ENCODE peak calls at places on chromosomes 4 and X, in ten cellular contexts. L is endothelial cell of umbilical vein; O is spleen; I is sigmoid colon; Q is retinal pigment epithelial cell; M is heart left ventricle; V is hepatocyte; Z is pancreas; K is CD4-positive, alpha-beta T cell; W is choroid plexus epithelial cell. U is an unnamed sample.

GRCh38 chr4:55926610-55927009 is 22.1 kb upstream of the CEP135 start:
- DNase-seq in W (no peak), K (no peak), Z (no peak), O (no peak), Q (no peak), I (no peak), L (no peak), M (no peak), V (no peak), U (no peak)

GRCh38 chr4:27692098-27692679 is 831.5 kb downstream of the STIM2 start:
- DNase-seq in I (no peak), V (peak), Q (no peak), M (no peak), L (peak), O (peak), K (no peak), W (peak), Z (peak), U (no peak)

GRCh38 chrX:9786839-9787635 is 808 bp downstream of the SHROOM2 start:
- DNase-seq in L (peak), K (no peak), M (no peak), I (no peak), W (no peak), Q (no peak), Z (peak), V (peak), O (peak), U (no peak)

GRCh38 chr4:141350122-141350904 is 129.6 kb downstream of the ZNF330 start:
- DNase-seq in M (no peak), O (no peak), L (peak), W (peak), Z (peak), Q (peak), V (peak), I (peak), K (no peak), U (no peak)

GRCh38 chr4:1974836-1975235 is 33.9 kb downstream of the NELFA start:
- DNase-seq in W (no peak), V (no peak), O (peak), Q (no peak), I (peak), Z (no peak), K (no peak), L (no peak), M (no peak), U (no peak)

GRCh38 chrX:29852767-29853166 is 362.6 kb upstream of the MAGEB2 start:
- DNase-seq in L (no peak), K (no peak), Q (no peak), O (no peak), Z (no peak), M (no peak), V (no peak), W (peak), I (no peak), U (no peak)

GRCh38 chr4:76673361-76673760 is 224.6 kb downstream of the SOWAHB start:
- DNase-seq in W (peak), Q (no peak), L (no peak), O (no peak), M (no peak), K (no peak), V (no peak), Z (no peak), I (no peak), U (no peak)

GRCh38 chr4:151408630-151409469 is at the start of gene FHIP1A:
- DNase-seq in O (peak), V (peak), L (peak), I (peak), Q (peak), Z (peak), W (peak), M (peak), K (peak), U (peak)

GRCh38 chr4:6106156-6106555 is 87.9 kb upstream of the C4orf50 start:
- DNase-seq in M (no peak), K (no peak), O (no peak), V (no peak), I (peak), W (no peak), L (no peak), Z (no peak), Q (no peak), U (no peak)

GRCh38 chr4:165972747-165973146 is 99.7 kb downstream of the TLL1 start:
- DNase-seq in M (no peak), O (no peak), Z (no peak), I (no peak), K (no peak), V (no peak), L (no peak), W (no peak), Q (peak), U (no peak)

GRCh38 chr4:37517326-37517725 is 168.8 kb downstream of the RELL1 start:
- DNase-seq in Z (no peak), Q (no peak), O (no peak), L (no peak), I (no peak), V (no peak), K (no peak), W (no peak), M (no peak), U (no peak)

GRCh38 chr4:54169176-54169575 is 59.9 kb upstream of the PDGFRA start:
- DNase-seq in K (no peak), O (no peak), V (no peak), Q (no peak), L (no peak), W (peak), Z (no peak), I (no peak), M (no peak), U (no peak)

GRCh38 chr4:1463088-1463926 is 57.1 kb upstream of the NKX1-1 start:
- DNase-seq in L (no peak), V (peak), K (no peak), W (peak), M (no peak), O (peak), Q (no peak), Z (no peak), I (no peak), U (peak)

GRCh38 chrX:27918799-27919198 is 62.5 kb downstream of the DCAF8L1 start:
- DNase-seq in K (no peak), Z (peak), L (peak), V (peak), W (peak), O (no peak), Q (no peak), I (no peak), M (no peak), U (peak)

GRCh38 chr4:26061248-26061986 is 147.4 kb downstream of the SMIM20 start:
- DNase-seq in O (no peak), W (peak), I (no peak), Z (no peak), K (no peak), Q (no peak), V (peak), L (no peak), M (no peak), U (no peak)

GRCh38 chr4:40321671-40322131 is 13.4 kb upstream of the CHRNA9 start:
- DNase-seq in K (no peak), M (no peak), Q (no peak), V (no peak), L (peak), Z (no peak), O (no peak), I (no peak), W (peak), U (no peak)

GRCh38 chrX:9312922-9313867 is 151.7 kb upstream of the TBL1X start:
- DNase-seq in M (peak), W (no peak), Q (no peak), K (peak), Z (peak), I (no peak), L (peak), O (peak), V (peak), U (peak)

GRCh38 chr4:10587697-10588096 is 96.9 kb downstream of the CLNK start:
- DNase-seq in I (no peak), Z (no peak), V (no peak), K (peak), Q (no peak), L (no peak), O (peak), W (peak), M (no peak), U (no peak)

GRCh38 chrX:108734426-108734825 is 1.9 kb downstream of the IRS4 start:
- DNase-seq in V (no peak), L (no peak), W (no peak), M (no peak), O (peak), K (no peak), Q (no peak), Z (no peak), I (no peak), U (no peak)

GRCh38 chr4:173958445-173958844 is 325.0 kb downstream of the FBXO8 start:
- DNase-seq in L (no peak), M (no peak), Q (peak), K (no peak), I (no peak), O (no peak), W (peak), V (no peak), Z (no peak), U (no peak)

GRCh38 chr4:182478475-182478874 is 235.3 kb downstream of the TENM3 start:
- DNase-seq in O (no peak), W (peak), L (peak), M (no peak), I (no peak), V (peak), K (no peak), Q (peak), Z (no peak), U (no peak)

GRCh38 chrX:50448565-50448964 is 22.1 kb downstream of the DGKK start:
- DNase-seq in O (no peak), I (no peak), Z (no peak), Q (no peak), L (no peak), K (no peak), V (peak), W (no peak), M (no peak), U (no peak)

GRCh38 chrX:102654696-102655095 is 3.4 kb downstream of the GPRASP1 start:
- DNase-seq in O (no peak), K (no peak), W (no peak), M (no peak), Z (no peak), I (no peak), L (no peak), V (no peak), Q (no peak), U (no peak)

GRCh38 chr4:152356428-152357034 is 179.4 kb downstream of the FBXW7 start:
- DNase-seq in Z (no peak), Q (no peak), W (peak), L (no peak), K (no peak), I (no peak), V (no peak), O (no peak), M (no peak), U (no peak)

GRCh38 chr4:169460081-169460480 is 152.3 kb downstream of the NEK1 start:
- DNase-seq in I (no peak), M (no peak), Q (no peak), K (no peak), V (no peak), O (no peak), W (no peak), Z (no peak), L (no peak), U (no peak)

GRCh38 chr4:48141048-48141447 is 7.0 kb upstream of the TXK start:
- DNase-seq in W (peak), I (no peak), V (peak), O (no peak), M (no peak), L (peak), K (no peak), Q (no peak), Z (no peak), U (no peak)

GRCh38 chrX:72018277-72019112 is 107.8 kb downstream of the NHSL2 start:
- DNase-seq in K (peak), V (peak), L (peak), O (peak), Z (peak), Q (peak), M (peak), W (peak), I (peak), U (peak)

GRCh38 chr4:188262464-188262863 is 123.2 kb downstream of the TRIML1 start:
- DNase-seq in O (no peak), K (no peak), M (no peak), I (no peak), L (no peak), Q (no peak), W (peak), Z (no peak), V (no peak), U (no peak)

GRCh38 chr4:98838977-98839618 is 89.8 kb downstream of the EIF4E start:
- DNase-seq in M (peak), K (no peak), W (peak), L (peak), Z (no peak), I (no peak), O (no peak), Q (peak), V (peak), U (no peak)

GRCh38 chrX:145041486-145041885 is 205.8 kb upstream of the SPANXN1 start:
- DNase-seq in Q (no peak), K (no peak), O (no peak), W (no peak), V (no peak), L (no peak), Z (no peak), I (no peak), M (no peak), U (no peak)

GRCh38 chr4:167581449-167581965 is 347.2 kb upstream of the SPOCK3 start:
- DNase-seq in Q (no peak), Z (no peak), V (no peak), I (no peak), L (no peak), M (no peak), K (no peak), W (no peak), O (peak), U (no peak)

GRCh38 chr4:25770844-25771243 is 91.9 kb downstream of the SEL1L3 start:
- DNase-seq in O (no peak), V (no peak), I (no peak), W (no peak), Z (no peak), Q (no peak), K (no peak), L (no peak), M (no peak), U (no peak)

DNA sequence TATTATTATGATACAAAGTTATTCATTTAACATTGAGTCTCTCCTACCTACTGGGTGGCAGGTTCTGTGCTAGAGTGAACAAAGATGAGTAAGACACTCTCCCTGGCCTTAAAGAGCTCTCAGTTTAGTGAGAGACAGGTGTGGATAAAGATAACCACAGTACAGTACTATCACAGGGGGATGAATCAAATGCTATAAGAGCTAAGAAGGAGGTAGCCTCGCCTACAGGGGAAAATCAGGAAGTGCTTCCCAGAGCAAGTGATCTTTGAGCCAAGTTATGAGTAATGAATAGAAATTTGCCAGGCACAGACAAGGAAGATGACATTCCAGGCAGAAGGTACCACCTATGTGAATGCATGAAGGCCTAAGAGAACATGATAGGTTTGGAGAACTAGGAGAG is 3.4 kb upstream of the IGBP1 start:
- DNase-seq in K (no peak), I (no peak), Z (no peak), Q (no peak), O (no peak), L (no peak), W (no peak), V (peak), M (no peak), U (no peak)
- TF ChIP-seq CTCF in K (no peak), I (no peak), Z (no peak), Q (no peak), O (no peak), L (no peak), W (no peak), V (no peak), M (no peak), U (no peak)

DNA sequence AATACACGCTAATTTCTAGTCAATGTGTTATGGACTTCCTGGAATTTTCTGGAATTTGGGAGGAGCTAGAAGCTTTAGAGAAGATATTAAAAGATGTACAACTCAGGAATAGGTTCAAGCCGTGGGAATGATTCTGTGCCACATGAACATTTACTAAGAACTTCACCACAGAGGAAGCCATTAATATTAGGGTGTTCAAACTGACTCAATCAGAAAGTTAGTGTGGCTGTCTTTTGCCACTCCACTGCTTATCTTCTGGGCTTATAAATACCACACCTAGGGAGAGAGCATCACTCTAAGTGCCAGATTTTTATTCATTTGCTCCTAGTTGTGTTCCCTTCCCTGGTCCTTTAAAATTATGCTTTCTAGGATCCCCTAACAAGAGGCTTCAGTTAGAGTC is 409.8 kb downstream of the KCTD8 start:
- DNase-seq in I (no peak), Z (no peak), Q (no peak), M (no peak), L (no peak), O (no peak), W (no peak), K (no peak), V (no peak), U (no peak)
- TF ChIP-seq CTCF in I (no peak), Z (no peak), Q (no peak), M (no peak), L (no peak), O (no peak), W (no peak), K (no peak), V (no peak), U (no peak)

DNA sequence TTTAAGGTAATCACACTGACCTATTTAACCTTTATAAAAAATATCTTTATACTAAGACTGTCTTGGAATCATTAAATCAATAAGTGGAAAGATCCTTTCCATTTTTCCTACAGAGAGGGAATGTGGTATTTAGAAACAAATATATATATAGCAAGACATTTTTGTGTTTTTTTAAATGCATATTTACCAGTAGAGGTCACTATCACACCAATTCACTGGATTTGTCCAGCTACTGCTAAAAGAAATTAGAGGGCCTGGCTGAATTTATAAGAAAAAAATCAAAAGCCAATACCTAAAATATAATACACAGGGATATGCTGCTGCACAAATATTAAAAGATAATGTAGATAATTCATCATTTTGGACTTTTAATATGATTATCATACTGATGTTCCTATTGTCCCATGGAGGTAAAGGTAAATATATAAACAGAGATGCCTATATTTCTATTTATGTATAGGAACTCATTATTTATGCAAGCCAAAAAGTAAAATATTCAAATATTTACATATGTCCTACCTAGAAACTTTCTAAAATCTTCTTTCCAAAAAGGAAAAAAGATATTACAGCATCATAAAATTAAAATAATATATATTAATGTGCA is 69.5 kb downstream of the PDE5A start:
- DNase-seq in Q (no peak), K (no peak), M (no peak), I (no peak), Z (no peak), L (peak), O (no peak), W (peak), V (peak), U (no peak)
- TF ChIP-seq CTCF in Q (peak), K (no peak), M (peak), I (peak), Z (peak), L (peak), O (no peak), W (peak), V (peak), U (peak)

DNA sequence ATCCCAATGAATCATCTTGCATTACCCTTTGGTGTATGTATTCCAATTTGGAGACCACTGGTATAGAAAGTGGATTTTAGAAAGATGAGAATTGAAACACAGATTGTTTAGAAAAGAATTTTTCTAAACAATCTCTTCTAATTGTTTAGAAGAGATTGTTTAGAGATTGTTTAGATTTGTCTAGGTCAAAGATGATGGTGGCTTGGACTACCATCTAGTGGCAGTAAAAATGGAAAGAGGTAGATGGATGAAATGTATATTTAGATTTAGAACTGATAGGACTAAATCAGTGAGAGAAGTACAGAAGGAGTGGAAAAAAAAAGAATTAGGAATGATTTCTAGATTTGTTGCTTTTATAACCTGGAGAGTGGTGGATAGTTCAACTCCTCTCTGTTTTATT is 70.6 kb downstream of the ARSJ start:
- DNase-seq in W (peak), M (no peak), Q (no peak), V (no peak), K (no peak), Z (no peak), L (no peak), I (no peak), O (no peak), U (no peak)
- TF ChIP-seq CTCF in W (no peak), M (no peak), Q (no peak), V (no peak), K (peak), Z (no peak), L (no peak), I (no peak), O (no peak), U (no peak)

DNA sequence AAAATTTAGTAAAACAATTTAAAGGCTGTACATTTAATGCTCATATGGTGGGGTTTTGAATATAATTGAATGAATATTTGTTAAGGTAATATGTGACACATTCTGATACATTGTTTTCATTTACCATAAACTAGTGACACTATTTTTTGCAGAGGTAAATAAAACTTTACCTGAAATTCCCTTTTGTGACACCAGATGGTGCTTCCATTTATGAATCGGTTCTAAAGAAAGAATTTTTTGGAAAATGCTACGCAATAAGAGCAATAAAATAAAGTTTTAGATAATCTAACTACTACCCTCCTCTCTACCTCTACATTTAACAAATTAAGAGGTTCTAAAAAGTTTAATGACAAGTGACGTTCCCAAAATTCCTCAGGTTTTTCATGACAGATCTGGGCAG is 448.9 kb downstream of the MAGEB5 start:
- DNase-seq in I (no peak), W (no peak), L (no peak), O (no peak), K (no peak), Z (no peak), M (no peak), Q (no peak), V (no peak), U (no peak)
- TF ChIP-seq CTCF in I (no peak), W (no peak), L (no peak), O (no peak), K (no peak), Z (no peak), M (no peak), Q (no peak), V (no peak), U (peak)

DNA sequence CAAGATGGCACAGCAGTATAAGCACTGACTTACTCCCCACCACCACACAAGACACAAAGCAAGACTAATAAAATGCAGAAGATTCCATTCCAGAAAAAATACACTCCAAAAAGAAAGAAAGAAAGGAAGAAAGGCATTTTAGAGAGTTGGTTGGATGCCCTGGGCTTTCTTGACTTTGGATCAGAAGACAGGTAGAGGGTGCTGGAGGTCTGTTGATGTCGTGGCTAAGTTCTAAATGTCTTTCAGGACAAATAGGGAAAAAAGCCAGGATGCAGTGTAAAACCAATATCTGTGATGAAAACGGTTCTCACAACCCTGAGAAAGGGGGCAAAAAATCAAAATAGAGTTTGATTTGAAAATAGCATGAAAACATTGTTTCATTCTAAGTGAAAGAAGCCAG is 555.2 kb upstream of the PRKX start:
- DNase-seq in I (no peak), W (no peak), L (no peak), Q (no peak), M (no peak), O (no peak), V (no peak), K (no peak), Z (no peak), U (no peak)
- TF ChIP-seq CTCF in I (no peak), W (no peak), L (no peak), Q (no peak), M (no peak), O (no peak), V (peak), K (no peak), Z (no peak), U (no peak)

GRCh38 chrX:20265221-20265725 is 1.4 kb downstream of the RPS6KA3 start:
- DNase-seq in Q (peak), Z (peak), O (peak), M (peak), W (peak), L (peak), I (peak), V (peak), K (peak), U (peak)
- TF ChIP-seq CTCF in Q (no peak), Z (no peak), O (no peak), M (no peak), W (no peak), L (no peak), I (no peak), V (no peak), K (no peak), U (no peak)

GRCh38 chrX:154295664-154296310 is at the start of gene TKTL1:
- DNase-seq in K (no peak), L (no peak), V (no peak), Q (no peak), I (no peak), M (no peak), O (peak), Z (no peak), W (no peak), U (no peak)
- TF ChIP-seq CTCF in K (no peak), L (no peak), V (no peak), Q (no peak), I (no peak), M (no peak), O (no peak), Z (no peak), W (no peak), U (no peak)